ENCODE peak calls at places on chromosomes 7 and 10, in eight cellular contexts. J is epithelial cell of esophagus, G is A549, D is uterus, V is SK-N-SH, M is pancreas, K is fibroblast of lung, X is WTC11. O is an unnamed sample.

GRCh38 chr10:123912466-123913201 is 21.0 kb upstream of the CPXM2 start:
- DNase-seq in V (no peak), D (no peak), K (no peak), X (no peak), J (no peak), M (no peak), G (no peak), O (no peak)

GRCh38 chr7:2281556-2281955 is 32.7 kb downstream of the SNX8 start:
- DNase-seq in D (peak), X (no peak), J (no peak), G (no peak), K (peak), M (no peak), V (peak), O (no peak)

GRCh38 chr10:132548869-132549268 is 11.3 kb downstream of the INPP5A start:
- DNase-seq in J (no peak), M (no peak), K (no peak), V (no peak), G (no peak), X (no peak), D (no peak), O (no peak)

GRCh38 chr7:107630342-107630741 is 30.3 kb upstream of the SLC26A4 start:
- DNase-seq in V (no peak), K (no peak), D (no peak), M (no peak), G (no peak), J (no peak), X (no peak), O (no peak)

GRCh38 chr7:16592395-16592794 is 53.2 kb downstream of the ANKMY2 start:
- DNase-seq in J (no peak), X (no peak), G (no peak), V (no peak), K (no peak), M (no peak), D (no peak), O (no peak)

GRCh38 chr10:129914960-129915359 is 49.1 kb downstream of the EBF3 start:
- DNase-seq in M (no peak), J (no peak), D (no peak), K (no peak), G (no peak), V (no peak), X (no peak), O (no peak)

GRCh38 chr7:74512762-74513161 is 59.1 kb downstream of the GTF2IRD1 start:
- DNase-seq in D (no peak), K (no peak), X (no peak), M (no peak), G (no peak), V (no peak), J (no peak), O (no peak)

GRCh38 chr7:100825760-100826545 is 1.4 kb downstream of the EPHB4 start:
- DNase-seq in V (peak), J (peak), M (no peak), G (peak), K (peak), D (no peak), X (no peak), O (no peak)

DNA sequence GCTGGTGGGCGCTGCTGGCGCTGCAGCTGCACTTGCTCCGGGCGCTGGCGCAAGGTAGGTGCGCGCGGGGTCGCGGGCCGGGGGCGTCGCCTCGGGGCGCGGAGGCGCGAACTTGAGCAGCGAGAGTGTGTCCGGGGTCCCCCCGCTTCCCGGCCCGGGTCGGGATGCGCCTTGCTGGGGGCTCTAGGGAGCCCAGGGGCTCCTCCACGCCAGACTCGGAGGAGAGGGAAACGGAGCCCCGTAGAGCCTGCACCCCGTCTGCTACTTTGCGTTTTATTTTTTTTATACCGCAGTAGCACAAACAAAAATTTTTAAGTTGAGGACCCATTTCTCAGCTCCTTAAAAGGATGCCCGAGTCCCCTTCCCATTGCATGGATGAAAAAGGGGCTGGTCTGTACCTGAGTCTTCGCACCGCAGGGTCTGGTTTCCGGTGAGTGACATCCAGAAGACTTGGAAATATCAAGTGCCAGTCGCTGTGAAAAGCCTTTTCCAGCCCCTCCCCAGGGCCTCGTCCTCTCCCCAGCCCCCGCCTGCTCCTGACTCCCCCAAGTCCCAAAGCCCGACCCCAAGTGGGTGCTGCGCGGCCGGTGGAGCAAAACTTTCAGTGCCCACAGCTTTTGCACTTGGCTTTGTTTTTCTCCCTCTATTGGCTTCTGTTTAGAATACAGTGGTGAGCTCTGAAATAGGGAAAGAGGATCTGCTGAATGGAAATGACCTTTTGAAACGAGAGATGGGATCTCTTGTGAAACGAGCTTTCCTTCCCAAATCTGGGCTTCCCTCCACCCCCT is 973 bp downstream of the SDK1 start:
- DNase-seq in G (peak), V (peak), D (peak), J (peak), M (peak), X (peak), K (peak), O (no peak)
- TF ChIP-seq CTCF in G (no peak), V (peak), D (no peak), J (peak), M (no peak), X (no peak), K (peak), O (no peak)

DNA sequence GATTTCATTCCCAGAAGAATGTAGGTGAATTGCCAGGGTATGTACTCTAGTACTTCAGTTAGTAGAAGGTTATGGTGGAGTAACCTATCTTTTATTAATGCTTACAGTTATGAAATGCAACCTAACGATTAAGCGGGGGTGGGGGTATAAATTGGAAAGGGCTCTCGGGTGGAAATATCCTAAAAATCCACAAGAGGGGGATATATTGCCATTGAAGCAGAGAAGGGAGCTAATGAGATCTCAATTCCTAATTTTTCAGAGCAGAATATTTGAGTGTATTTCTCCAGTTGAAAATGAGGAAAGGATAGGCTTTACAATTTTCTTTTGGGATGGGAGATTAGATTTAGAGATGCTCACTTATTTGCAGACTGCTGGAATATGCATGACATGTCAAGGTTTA is 90.8 kb downstream of the DNAJB9 start:
- DNase-seq in J (no peak), D (no peak), M (no peak), K (no peak), G (no peak), X (no peak), V (peak), O (no peak)
- TF ChIP-seq CTCF in J (no peak), D (no peak), M (no peak), K (peak), G (peak), X (no peak), V (peak), O (no peak)

GRCh38 chr7:66741-67140 is 125.6 kb upstream of the FAM20C start:
- DNase-seq in K (no peak), V (no peak), X (no peak), J (no peak), G (no peak), M (no peak), D (no peak), O (no peak)

GRCh38 chr7:68629-69028 is 123.7 kb upstream of the FAM20C start:
- DNase-seq in M (no peak), G (peak), K (peak), J (no peak), V (no peak), D (no peak), X (no peak), O (no peak)

GRCh38 chr7:66296-66695 is 126.1 kb upstream of the FAM20C start:
- DNase-seq in K (no peak), V (no peak), X (no peak), J (no peak), M (no peak), D (no peak), G (no peak), O (no peak)

GRCh38 chr7:65554-65953 is 126.8 kb upstream of the FAM20C start:
- DNase-seq in K (peak), M (no peak), D (no peak), G (no peak), J (peak), X (no peak), V (no peak), O (peak)

GRCh38 chr7:67738-68395 is 124.5 kb upstream of the FAM20C start:
- DNase-seq in M (no peak), K (peak), X (no peak), G (no peak), D (no peak), V (no peak), J (no peak), O (no peak)
- TF ChIP-seq CTCF in M (no peak), K (no peak), X (no peak), G (no peak), D (no peak), V (no peak), J (no peak), O (no peak)

DNA sequence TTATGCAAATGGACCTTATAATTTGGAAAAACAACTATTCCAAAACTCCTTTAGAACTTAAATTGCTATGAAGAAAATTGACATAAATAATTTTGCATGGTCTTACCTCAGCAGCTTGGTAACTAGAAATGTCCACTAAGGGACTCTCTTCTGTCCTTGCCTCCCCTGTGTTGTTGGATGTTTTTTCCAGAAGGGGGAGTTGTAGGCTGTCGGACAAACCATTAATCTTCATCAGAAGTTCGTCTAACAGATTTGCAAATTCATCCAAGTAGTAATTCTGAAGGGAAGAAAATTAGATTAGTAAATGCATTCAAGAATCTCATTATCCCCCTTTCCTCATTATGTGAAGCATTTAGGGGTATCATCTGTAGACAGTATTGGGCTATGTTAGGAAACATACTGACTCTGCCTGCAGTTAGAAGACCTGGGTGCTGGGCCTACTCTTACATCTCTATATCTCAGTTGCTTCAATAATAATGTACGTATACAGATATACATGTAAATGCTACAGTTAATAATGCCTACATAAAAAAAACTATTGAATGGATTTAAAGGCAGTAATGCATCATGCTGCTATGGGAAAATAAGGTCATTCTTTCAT is 155.6 kb downstream of the PKD1L1 start:
- DNase-seq in J (peak), K (no peak), X (no peak), V (no peak), M (no peak), G (peak), D (no peak), O (no peak)
- TF ChIP-seq CTCF in J (peak), K (peak), X (no peak), V (peak), M (peak), G (peak), D (no peak), O (no peak)

DNA sequence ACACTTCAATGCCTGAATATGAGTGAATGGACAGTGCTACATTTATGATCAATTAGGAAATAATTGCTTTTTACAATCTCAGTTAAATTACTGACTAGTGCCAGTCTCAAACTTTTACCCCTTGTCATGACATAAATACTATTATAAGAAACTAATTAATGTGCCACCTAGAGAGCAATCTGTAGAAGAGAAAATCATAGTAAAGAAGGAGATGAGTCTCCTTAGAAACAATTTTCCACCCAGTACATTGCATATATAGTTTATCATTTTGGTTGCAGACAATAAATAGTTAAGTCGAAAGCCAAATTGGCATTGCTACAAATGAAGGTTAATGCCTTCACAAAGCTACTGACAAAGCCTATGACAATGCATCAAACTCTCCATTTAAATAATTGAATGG is 68.6 kb downstream of the SLC13A1 start:
- DNase-seq in K (no peak), G (no peak), M (no peak), D (no peak), J (no peak), V (no peak), X (no peak), O (no peak)
- TF ChIP-seq CTCF in K (peak), G (peak), M (no peak), D (no peak), J (no peak), V (peak), X (no peak), O (no peak)

GRCh38 chr10:34830527-34830926 is 15.4 kb upstream of the PARD3 start:
- DNase-seq in V (no peak), X (no peak), D (no peak), M (no peak), G (no peak), K (no peak), J (no peak), O (no peak)

GRCh38 chr10:34825433-34825832 is 10.3 kb upstream of the PARD3 start:
- DNase-seq in G (no peak), V (no peak), K (no peak), X (no peak), D (no peak), M (no peak), J (no peak), O (no peak)

GRCh38 chr10:34827087-34827766 is 12.1 kb upstream of the PARD3 start:
- DNase-seq in M (no peak), K (no peak), V (no peak), X (no peak), G (no peak), J (no peak), D (no peak), O (no peak)

GRCh38 chr10:34824870-34825269 is 9.8 kb upstream of the PARD3 start:
- DNase-seq in D (no peak), X (peak), G (peak), K (no peak), J (no peak), M (no peak), V (peak), O (no peak)

DNA sequence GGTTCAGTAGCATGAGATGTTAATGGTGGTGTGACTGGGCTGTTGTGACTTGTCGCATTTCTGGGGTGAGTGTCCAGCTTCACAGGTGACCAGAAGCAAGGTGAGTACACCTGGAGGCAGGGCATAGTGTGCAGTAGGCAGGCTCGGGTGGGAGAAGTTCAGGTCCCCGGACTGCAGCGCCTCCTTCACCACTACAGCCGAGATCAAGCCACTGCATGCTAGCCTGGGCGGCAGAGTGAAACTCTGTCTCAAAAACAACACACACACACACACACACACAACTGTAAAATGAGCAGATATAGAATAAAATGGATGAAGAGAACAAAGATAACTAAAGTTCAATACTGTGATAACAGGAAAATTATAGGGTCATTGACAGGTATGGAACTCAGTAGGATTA is 11.1 kb upstream of the PARD3 start:
- DNase-seq in G (no peak), V (no peak), X (peak), M (no peak), J (no peak), D (no peak), K (no peak), O (no peak)
- TF ChIP-seq CTCF in G (no peak), V (no peak), X (no peak), M (no peak), J (no peak), D (no peak), K (no peak), O (no peak)

GRCh38 chr7:21550821-21551531 is 8.1 kb downstream of the DNAH11 start:
- DNase-seq in X (peak), D (no peak), J (peak), V (no peak), K (no peak), G (peak), M (no peak), O (no peak)
- TF ChIP-seq CTCF in X (no peak), D (no peak), J (peak), V (no peak), K (no peak), G (no peak), M (no peak), O (no peak)